ENCODE peak calls at places on chromosome 4, in eight cellular contexts. S is HT-29; N is SW480; R is cardiac fibroblast; V is osteocyte; K is GM04504; G is effector memory CD4-positive, alpha-beta T cell; B is foreskin fibroblast. L is an unnamed sample.
A peak's percentile ranks its signal among the peaks of the same experiment; 100 is the strongest.

GRCh38 chr4:25770844-25771243 is 91.9 kb downstream of the SEL1L3 start:
- DNase-seq in V (no peak), N (no peak), K (no peak), B (no peak), R (no peak), G (no peak), S (no peak), L (no peak)

GRCh38 chr4:41069268-41069667 is 145.1 kb downstream of the APBB2 start:
- DNase-seq in G (no peak), R (no peak), V (no peak), K (no peak), N (no peak), B (peak; percentile 62), S (no peak), L (no peak)

GRCh38 chr4:123871351-123871750 is 474.8 kb downstream of the SPRY1 start:
- DNase-seq in G (no peak), V (no peak), S (no peak), K (no peak), B (no peak), N (no peak), R (no peak), L (no peak)

GRCh38 chr4:114597410-114598115 is 1.0 kb upstream of the UGT8 start:
- DNase-seq in S (peak; percentile 60), K (no peak), B (no peak), N (no peak), G (no peak), R (no peak), V (no peak), L (no peak)

GRCh38 chr4:152860057-152860456 is 76.1 kb upstream of the FHDC1 start:
- DNase-seq in N (no peak), K (no peak), S (no peak), V (no peak), R (no peak), B (no peak), G (no peak), L (no peak)

GRCh38 chr4:80183196-80184052 is 13.9 kb upstream of the PRDM8 start:
- DNase-seq in N (no peak), G (peak; percentile 22), K (no peak), V (no peak), S (peak; percentile 29), R (no peak), B (peak; percentile 66), L (no peak)

GRCh38 chr4:4421356-4421755 is 34.5 kb downstream of the NSG1 start:
- DNase-seq in V (peak; percentile 69), K (no peak), G (no peak), S (no peak), B (no peak), R (no peak), N (no peak), L (no peak)

GRCh38 chr4:76067652-76068286 is 6.7 kb upstream of the ART3 start:
- DNase-seq in B (peak; percentile 85), S (peak; percentile 92), R (peak; percentile 86), N (peak; percentile 54), K (peak; percentile 38), G (peak; percentile 20), V (no peak), L (peak; percentile 28)

GRCh38 chr4:37977471-37978452 is 17.6 kb downstream of the PTTG2 start:
- DNase-seq in R (peak; percentile 72), B (peak; percentile 87), G (peak; percentile 54), K (no peak), V (peak; percentile 91), S (peak; percentile 74), N (peak; percentile 69), L (peak; percentile 41)

GRCh38 chr4:18533262-18533775 is 511.8 kb upstream of the LCORL start:
- DNase-seq in V (no peak), R (no peak), B (no peak), K (no peak), S (no peak), G (no peak), N (no peak), L (no peak)

GRCh38 chr4:32499176-32499575 is 1779.0 kb downstream of the PCDH7 start:
- DNase-seq in K (peak; percentile 51), R (peak; percentile 90), V (no peak), S (no peak), G (no peak), N (no peak), B (peak; percentile 83), L (no peak)

GRCh38 chr4:70601422-70602039 is 9.5 kb downstream of the AMBN start:
- DNase-seq in N (peak; percentile 72), S (peak; percentile 84), R (peak; percentile 74), V (no peak), G (peak; percentile 27), B (peak; percentile 45), K (peak; percentile 32), L (peak; percentile 84)

GRCh38 chr4:75718529-75718928 is 5.8 kb upstream of the USO1 start:
- DNase-seq in S (no peak), K (no peak), V (no peak), B (no peak), G (no peak), N (no peak), R (no peak), L (no peak)

GRCh38 chr4:151325320-151326246 is at the start of gene SH3D19:
- DNase-seq in K (peak; percentile 33), R (peak; percentile 63), V (peak; percentile 84), G (no peak), S (peak; percentile 84), B (peak; percentile 86), N (peak; percentile 74), L (no peak)

L was measured in NCI-H1436.